ENCODE peak calls at places on chromosomes 12 and 14, in four cellular contexts. One of them, this sample, is unnamed.

GRCh38 chr12:25648460-25648859 is 95.4 kb upstream of the LMNTD1 start:
- DNase-seq in HEK293T: peak; percentile 66
- DNase-seq in K562: no peak
- DNase-seq in HepG2: no peak
- DNase-seq in this sample: no peak

GRCh38 chr12:104627231-104627974 is 170.7 kb downstream of the CHST11 start:
- DNase-seq in HEK293T: no peak
- DNase-seq in K562: no peak
- DNase-seq in HepG2: no peak
- DNase-seq in this sample: no peak

GRCh38 chr14:79638647-79639266 is 572.5 kb downstream of the DIO2 start:
- DNase-seq in HEK293T: no peak
- DNase-seq in K562: no peak
- DNase-seq in HepG2: no peak
- DNase-seq in this sample: no peak

GRCh38 chr14:69664865-69665526 is 53.6 kb downstream of the SUSD6 start:
- DNase-seq in HEK293T: no peak
- DNase-seq in K562: no peak
- DNase-seq in HepG2: peak; percentile 31
- DNase-seq in this sample: no peak

GRCh38 chr12:59699408-59700144 is 103.7 kb downstream of the SLC16A7 start:
- DNase-seq in HEK293T: no peak
- DNase-seq in K562: no peak
- DNase-seq in HepG2: no peak
- DNase-seq in this sample: no peak

GRCh38 chr14:88553886-88554457 is 835 bp downstream of the PTPN21 start:
- DNase-seq in HEK293T: no peak
- DNase-seq in K562: no peak
- DNase-seq in HepG2: no peak
- DNase-seq in this sample: no peak

GRCh38 chr12:82475211-82475610 is 116.9 kb downstream of the METTL25 start:
- DNase-seq in HEK293T: no peak
- DNase-seq in K562: no peak
- DNase-seq in HepG2: no peak
- DNase-seq in this sample: no peak

GRCh38 chr14:55847766-55848165 is 267.8 kb downstream of the KTN1 start:
- DNase-seq in HEK293T: no peak
- DNase-seq in K562: no peak
- DNase-seq in HepG2: no peak
- DNase-seq in this sample: no peak

GRCh38 chr14:53824061-53824460 is 132.6 kb downstream of the BMP4 start:
- DNase-seq in HEK293T: no peak
- DNase-seq in K562: no peak
- DNase-seq in HepG2: no peak
- DNase-seq in this sample: peak; percentile 3

GRCh38 chr14:31927348-31927826 is 149.7 kb upstream of the ARHGAP5 start:
- DNase-seq in HEK293T: peak; percentile 32
- DNase-seq in K562: no peak
- DNase-seq in HepG2: peak; percentile 44
- DNase-seq in this sample: no peak

GRCh38 chr14:99541677-99542470 is 60.7 kb downstream of the CCNK start:
- DNase-seq in HEK293T: no peak
- DNase-seq in K562: no peak
- DNase-seq in HepG2: no peak
- DNase-seq in this sample: no peak
- TF ChIP-seq FOXK2 in HEK293T: no peak
- TF ChIP-seq FOXK2 in K562: no peak
- TF ChIP-seq FOXK2 in HepG2: no peak
- TF ChIP-seq FOXK2 in this sample: no peak

DNA sequence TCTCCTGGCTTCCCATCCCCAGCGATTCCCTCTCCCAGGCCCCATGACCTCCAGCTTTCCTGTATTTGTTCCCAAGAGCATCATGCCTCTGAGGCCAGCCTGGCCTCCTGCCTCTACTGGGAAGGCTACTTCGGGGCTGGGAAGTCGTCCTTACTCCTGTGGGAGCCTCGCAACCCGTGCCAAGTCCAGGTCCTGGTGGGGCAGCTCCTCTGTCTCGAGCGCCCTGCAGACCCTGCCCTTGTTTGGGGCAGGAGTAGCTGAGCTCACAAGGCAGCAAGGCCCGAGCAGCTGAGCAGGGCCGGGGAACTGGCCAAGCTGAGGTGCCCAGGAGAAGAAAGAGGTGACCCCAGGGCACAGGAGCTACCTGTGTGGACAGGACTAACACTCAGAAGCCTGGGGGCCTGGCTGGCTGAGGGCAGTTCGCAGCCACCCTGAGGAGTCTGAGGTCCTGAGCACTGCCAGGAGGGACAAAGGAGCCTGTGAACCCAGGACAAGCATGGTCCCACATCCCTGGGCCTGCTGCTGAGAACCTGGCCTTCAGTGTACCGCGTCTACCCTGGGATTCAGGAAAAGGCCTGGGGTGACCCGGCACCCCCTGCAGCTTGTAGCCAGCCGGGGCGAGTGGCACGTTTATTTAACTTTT is 14.3 kb downstream of the C12orf43 start:
- DNase-seq in HEK293T: no peak
- DNase-seq in K562: no peak
- DNase-seq in HepG2: no peak
- DNase-seq in this sample: no peak
- TF ChIP-seq FOXK2 in HEK293T: no peak
- TF ChIP-seq FOXK2 in K562: no peak
- TF ChIP-seq FOXK2 in HepG2: no peak
- TF ChIP-seq FOXK2 in this sample: no peak

DNA sequence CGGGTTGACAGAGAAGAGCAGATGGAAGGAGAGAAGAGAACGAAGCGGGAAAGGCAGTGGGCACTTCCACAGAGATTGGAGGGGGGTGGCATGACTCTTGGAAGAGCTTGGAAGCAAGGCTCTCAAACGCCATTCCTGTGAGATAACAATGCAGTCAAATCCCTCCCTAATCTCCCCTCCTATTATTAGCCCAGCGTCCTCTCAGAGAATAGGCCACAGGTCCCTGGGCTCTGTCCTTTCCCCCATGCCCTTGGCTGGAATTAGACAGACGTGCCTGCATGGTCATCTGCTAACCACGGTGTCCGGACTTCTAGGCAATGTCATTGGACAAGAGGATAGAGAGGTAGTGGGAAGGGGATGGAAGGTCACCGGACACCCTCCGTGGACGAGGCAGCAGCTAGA is 8.0 kb upstream of the MYH7 start:
- DNase-seq in HEK293T: no peak
- DNase-seq in K562: no peak
- DNase-seq in HepG2: no peak
- DNase-seq in this sample: no peak
- TF ChIP-seq FOXK2 in HEK293T: no peak
- TF ChIP-seq FOXK2 in K562: no peak
- TF ChIP-seq FOXK2 in HepG2: no peak
- TF ChIP-seq FOXK2 in this sample: no peak

DNA sequence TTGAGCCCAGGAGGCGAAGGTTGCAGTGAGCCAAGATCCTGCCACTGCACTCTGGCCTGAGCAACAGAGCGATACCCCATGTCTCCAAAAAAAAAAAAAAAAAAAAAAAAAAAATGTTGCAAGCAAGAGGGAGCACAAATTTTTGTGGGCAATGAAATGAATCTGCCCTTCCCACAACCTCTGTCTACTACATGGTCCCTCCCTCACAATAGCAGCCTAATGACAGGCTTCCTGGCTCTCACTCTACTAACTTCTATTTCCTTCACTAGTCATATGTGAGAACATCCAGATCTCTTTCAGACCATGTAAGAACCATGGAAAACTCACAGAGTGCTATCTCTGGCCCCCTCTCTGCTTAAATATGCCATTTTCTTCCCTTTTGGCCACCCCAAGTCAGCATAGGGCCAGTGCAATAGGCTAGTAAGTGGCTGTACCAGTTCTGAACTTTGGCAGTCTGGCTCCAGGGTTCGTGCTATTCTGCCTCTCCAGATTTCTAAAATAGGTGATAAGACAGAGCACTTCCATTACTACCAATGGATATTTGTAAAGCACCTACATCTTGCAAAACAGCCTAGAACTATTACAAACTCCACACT is 7.1 kb downstream of the OSBPL8 start:
- DNase-seq in HEK293T: no peak
- DNase-seq in K562: no peak
- DNase-seq in HepG2: no peak
- DNase-seq in this sample: no peak
- TF ChIP-seq FOXK2 in HEK293T: no peak
- TF ChIP-seq FOXK2 in K562: no peak
- TF ChIP-seq FOXK2 in HepG2: no peak
- TF ChIP-seq FOXK2 in this sample: no peak

DNA sequence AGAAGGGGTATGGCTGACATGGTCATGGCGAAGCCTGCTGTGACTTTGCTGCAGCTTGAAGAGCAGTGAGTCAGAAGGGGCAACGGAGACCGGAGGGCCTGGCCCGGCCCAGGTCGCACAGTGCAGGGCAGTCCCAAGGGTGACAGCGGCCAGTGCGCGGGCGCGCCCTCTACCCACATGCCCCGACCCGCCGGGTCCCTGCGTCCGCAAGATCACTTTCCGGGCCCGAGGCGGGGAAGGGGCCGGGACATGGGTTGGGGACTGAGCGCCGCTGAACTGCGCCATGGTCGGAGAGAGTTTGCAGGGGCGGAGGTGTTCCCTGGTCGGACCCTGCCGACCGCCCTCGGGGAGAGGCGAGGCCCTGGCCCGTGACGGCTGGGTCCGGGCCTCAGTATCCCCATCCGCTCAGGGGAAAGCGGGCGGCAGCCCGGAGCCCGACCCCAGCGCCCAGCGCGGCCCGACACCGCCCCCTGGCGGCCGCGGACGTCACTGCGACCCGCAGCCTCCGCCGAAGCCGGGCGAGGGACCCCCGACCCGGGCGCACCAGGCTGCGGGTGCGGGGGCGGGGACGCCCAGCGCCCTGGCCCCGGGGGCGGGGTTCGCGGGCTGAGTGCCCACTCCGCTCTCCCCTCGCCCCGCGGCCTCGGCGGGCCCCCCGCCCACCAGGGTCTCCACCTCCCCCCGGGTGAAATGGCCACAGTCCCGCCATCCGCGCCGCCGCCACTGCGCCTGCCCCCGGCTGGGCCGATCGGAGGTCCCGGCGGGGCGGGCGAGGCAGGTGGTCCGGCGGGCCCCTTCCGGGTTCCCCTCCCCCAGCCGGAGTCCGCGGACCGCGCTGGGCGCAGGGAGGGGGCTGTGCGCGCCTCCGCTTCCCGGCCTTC is 7.2 kb upstream of the ANKRD9 start:
- DNase-seq in HEK293T: peak; percentile 83
- DNase-seq in K562: peak; percentile 78
- DNase-seq in HepG2: peak; percentile 44
- DNase-seq in this sample: no peak
- TF ChIP-seq FOXK2 in HEK293T: no peak
- TF ChIP-seq FOXK2 in K562: no peak
- TF ChIP-seq FOXK2 in HepG2: no peak
- TF ChIP-seq FOXK2 in this sample: no peak

DNA sequence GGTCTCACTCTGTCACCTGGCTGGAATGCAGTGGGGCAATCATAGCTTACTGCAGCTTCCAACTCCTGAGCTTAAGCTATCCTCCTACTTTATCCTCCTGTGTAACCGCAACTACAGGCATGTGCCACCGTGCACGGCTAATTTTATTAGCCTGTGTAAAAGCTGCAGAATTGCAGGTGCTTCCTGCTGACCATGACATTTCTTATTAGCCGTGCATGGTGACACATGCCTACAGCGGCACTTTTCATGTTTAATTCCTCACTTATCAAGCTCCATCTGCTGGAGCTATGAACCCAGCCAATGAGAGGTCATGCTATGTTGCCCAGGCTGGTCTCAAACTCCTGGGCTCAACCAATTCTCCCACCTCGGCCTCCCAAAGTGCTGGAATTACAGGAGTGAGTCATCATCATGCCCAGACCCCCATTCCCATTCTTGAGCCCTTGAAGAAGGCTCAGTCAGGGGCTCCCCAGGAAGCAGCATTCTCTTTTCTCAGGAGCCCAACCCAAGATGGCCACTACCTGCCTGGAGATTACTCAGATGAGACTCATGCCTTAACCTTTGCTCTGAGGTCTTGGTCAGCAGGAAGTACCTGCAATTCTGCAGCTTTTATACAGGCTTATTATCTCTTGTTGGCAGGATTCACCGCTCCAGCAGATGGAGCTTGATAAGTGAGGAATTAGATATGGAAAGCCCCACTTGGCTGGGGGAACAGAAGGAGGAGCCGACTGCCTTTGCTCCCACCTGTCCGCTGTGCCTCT is 503.2 kb downstream of the MED13L start:
- DNase-seq in HEK293T: no peak
- DNase-seq in K562: no peak
- DNase-seq in HepG2: no peak
- DNase-seq in this sample: no peak
- TF ChIP-seq FOXK2 in HEK293T: no peak
- TF ChIP-seq FOXK2 in K562: no peak
- TF ChIP-seq FOXK2 in HepG2: no peak
- TF ChIP-seq FOXK2 in this sample: no peak